ENCODE peak calls at places on chromosomes 6 and 20, in four cellular contexts. One of them, this sample, is unnamed.

GRCh38 chr6:106380407-106380806 is 19.9 kb downstream of the CRYBG1 start:
- DNase-seq in bronchial epithelial cell: peak
- DNase-seq in astrocyte: no peak
- DNase-seq in thyroid gland: no peak
- DNase-seq in this sample: no peak

GRCh38 chr6:19214231-19214630 is 622.9 kb upstream of the ID4 start:
- DNase-seq in bronchial epithelial cell: no peak
- DNase-seq in astrocyte: no peak
- DNase-seq in thyroid gland: no peak
- DNase-seq in this sample: no peak

GRCh38 chr20:63699466-63700198 is 3.2 kb downstream of the TNFRSF6B start:
- DNase-seq in bronchial epithelial cell: no peak
- DNase-seq in astrocyte: no peak
- DNase-seq in thyroid gland: no peak
- DNase-seq in this sample: peak

GRCh38 chr6:44416103-44416502 is 28.6 kb downstream of the CDC5L start:
- DNase-seq in bronchial epithelial cell: peak
- DNase-seq in astrocyte: peak
- DNase-seq in thyroid gland: no peak
- DNase-seq in this sample: peak

GRCh38 chr6:79586548-79586947 is 44.6 kb upstream of the SH3BGRL2 start:
- DNase-seq in bronchial epithelial cell: peak
- DNase-seq in astrocyte: no peak
- DNase-seq in thyroid gland: no peak
- DNase-seq in this sample: peak

GRCh38 chr6:163443985-163444553 is 29.6 kb downstream of the QKI start:
- DNase-seq in bronchial epithelial cell: no peak
- DNase-seq in astrocyte: no peak
- DNase-seq in thyroid gland: no peak
- DNase-seq in this sample: no peak

GRCh38 chr6:4649728-4650127 is 126.5 kb upstream of the CDYL start:
- DNase-seq in bronchial epithelial cell: peak
- DNase-seq in astrocyte: no peak
- DNase-seq in thyroid gland: no peak
- DNase-seq in this sample: peak

GRCh38 chr6:113128020-113128419 is 729.1 kb upstream of the MARCKS start:
- DNase-seq in bronchial epithelial cell: no peak
- DNase-seq in astrocyte: no peak
- DNase-seq in thyroid gland: no peak
- DNase-seq in this sample: no peak

GRCh38 chr6:145028144-145028818 is 707.0 kb downstream of the EPM2A start:
- DNase-seq in bronchial epithelial cell: peak
- DNase-seq in astrocyte: no peak
- DNase-seq in thyroid gland: peak
- DNase-seq in this sample: peak

GRCh38 chr6:108123946-108124345 is 41.9 kb upstream of the NR2E1 start:
- DNase-seq in bronchial epithelial cell: no peak
- DNase-seq in astrocyte: no peak
- DNase-seq in thyroid gland: no peak
- DNase-seq in this sample: no peak

GRCh38 chr6:10397756-10398438 is 17.0 kb downstream of the TFAP2A start:
- DNase-seq in bronchial epithelial cell: no peak
- DNase-seq in astrocyte: no peak
- DNase-seq in thyroid gland: no peak
- DNase-seq in this sample: no peak

GRCh38 chr20:62123450-62124118 is 1.3 kb downstream of the LSM14B start:
- DNase-seq in bronchial epithelial cell: peak
- DNase-seq in astrocyte: peak
- DNase-seq in thyroid gland: peak
- DNase-seq in this sample: no peak

GRCh38 chr6:21166754-21167153 is 426.8 kb upstream of the SOX4 start:
- DNase-seq in bronchial epithelial cell: no peak
- DNase-seq in astrocyte: no peak
- DNase-seq in thyroid gland: no peak
- DNase-seq in this sample: no peak

GRCh38 chr6:2952557-2953095 is 18.7 kb downstream of the SERPINB6 start:
- DNase-seq in bronchial epithelial cell: peak
- DNase-seq in astrocyte: peak
- DNase-seq in thyroid gland: peak
- DNase-seq in this sample: peak

GRCh38 chr6:47348316-47348863 is 38.7 kb upstream of the TNFRSF21 start:
- DNase-seq in bronchial epithelial cell: no peak
- DNase-seq in astrocyte: no peak
- DNase-seq in thyroid gland: no peak
- DNase-seq in this sample: no peak

GRCh38 chr20:16145919-16146318 is 427.3 kb downstream of the KIF16B start:
- DNase-seq in bronchial epithelial cell: no peak
- DNase-seq in astrocyte: no peak
- DNase-seq in thyroid gland: no peak
- DNase-seq in this sample: no peak
- TF ChIP-seq CTCF in bronchial epithelial cell: no peak
- TF ChIP-seq CTCF in astrocyte: no peak
- TF ChIP-seq CTCF in thyroid gland: no peak
- TF ChIP-seq CTCF in this sample: no peak

GRCh38 chr6:148005806-148006205 is 336.8 kb upstream of the SASH1 start:
- DNase-seq in bronchial epithelial cell: no peak
- DNase-seq in astrocyte: no peak
- DNase-seq in thyroid gland: no peak
- DNase-seq in this sample: no peak

GRCh38 chr6:147999001-147999540 is 343.6 kb upstream of the SASH1 start:
- DNase-seq in bronchial epithelial cell: no peak
- DNase-seq in astrocyte: no peak
- DNase-seq in thyroid gland: no peak
- DNase-seq in this sample: no peak

DNA sequence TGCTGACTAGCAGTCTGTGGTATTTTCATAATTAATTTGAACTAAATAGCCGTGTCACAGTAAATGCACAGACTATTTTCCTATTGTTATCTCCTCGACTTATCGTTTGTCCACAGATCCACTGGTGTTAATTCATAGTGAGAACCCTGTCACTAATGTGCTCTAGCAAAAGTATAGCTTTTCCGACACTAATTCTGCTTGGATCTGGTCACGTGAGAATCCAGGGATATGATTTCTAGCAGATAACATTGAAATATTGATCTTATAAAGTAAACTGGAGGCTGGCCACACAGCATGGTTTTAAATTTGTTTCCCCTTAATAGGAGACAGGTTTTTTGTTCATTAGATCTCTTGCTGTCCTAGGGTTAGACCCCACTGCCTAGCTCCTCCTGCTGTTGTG is 340.6 kb upstream of the SASH1 start:
- DNase-seq in bronchial epithelial cell: no peak
- DNase-seq in astrocyte: no peak
- DNase-seq in thyroid gland: no peak
- DNase-seq in this sample: no peak
- TF ChIP-seq CTCF in bronchial epithelial cell: no peak
- TF ChIP-seq CTCF in astrocyte: no peak
- TF ChIP-seq CTCF in thyroid gland: no peak
- TF ChIP-seq CTCF in this sample: no peak

GRCh38 chr20:25507385-25508082 is 77.8 kb downstream of the NINL start:
- DNase-seq in bronchial epithelial cell: no peak
- DNase-seq in astrocyte: no peak
- DNase-seq in thyroid gland: no peak
- DNase-seq in this sample: no peak
- TF ChIP-seq CTCF in bronchial epithelial cell: no peak
- TF ChIP-seq CTCF in astrocyte: no peak
- TF ChIP-seq CTCF in thyroid gland: no peak
- TF ChIP-seq CTCF in this sample: no peak

DNA sequence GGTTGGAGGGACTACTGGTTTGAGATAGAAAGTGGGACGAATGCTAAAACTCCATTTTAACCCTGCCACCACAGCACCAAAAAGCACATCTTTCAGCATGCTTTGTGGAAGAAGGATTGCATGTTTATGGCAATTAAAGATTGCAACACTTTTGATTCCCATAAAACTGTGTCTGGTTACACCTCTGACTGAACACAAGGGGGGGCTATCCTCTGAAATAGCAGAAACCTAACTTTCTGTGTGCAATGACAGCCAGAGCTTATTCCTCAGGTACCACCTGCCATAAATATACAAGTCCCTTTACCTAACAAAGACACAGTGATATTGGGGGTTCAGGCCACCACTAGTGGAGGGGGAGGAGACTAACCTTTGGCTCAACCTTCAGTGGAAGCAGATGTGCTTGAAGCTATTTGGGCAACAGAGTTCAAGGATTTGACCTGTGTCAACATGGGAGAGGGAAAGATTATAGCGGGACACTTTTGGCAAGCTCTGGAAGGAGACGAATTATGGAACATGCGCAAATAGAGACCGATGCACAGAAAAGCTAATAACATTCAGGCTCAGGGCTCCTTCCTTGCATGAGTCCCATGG is 9.6 kb upstream of the PLG start:
- DNase-seq in bronchial epithelial cell: no peak
- DNase-seq in astrocyte: no peak
- DNase-seq in thyroid gland: no peak
- DNase-seq in this sample: peak
- TF ChIP-seq CTCF in bronchial epithelial cell: peak
- TF ChIP-seq CTCF in astrocyte: no peak
- TF ChIP-seq CTCF in thyroid gland: no peak
- TF ChIP-seq CTCF in this sample: peak

GRCh38 chr6:15337584-15337981 is 91.7 kb downstream of the JARID2 start:
- DNase-seq in bronchial epithelial cell: no peak
- DNase-seq in astrocyte: no peak
- DNase-seq in thyroid gland: no peak
- DNase-seq in this sample: no peak

GRCh38 chr6:15332441-15332840 is 86.6 kb downstream of the JARID2 start:
- DNase-seq in bronchial epithelial cell: no peak
- DNase-seq in astrocyte: no peak
- DNase-seq in thyroid gland: no peak
- DNase-seq in this sample: no peak

GRCh38 chr6:15335916-15336315 is 90.0 kb downstream of the JARID2 start:
- DNase-seq in bronchial epithelial cell: no peak
- DNase-seq in astrocyte: no peak
- DNase-seq in thyroid gland: no peak
- DNase-seq in this sample: no peak

GRCh38 chr6:15336905-15337583 is 91.2 kb downstream of the JARID2 start:
- DNase-seq in bronchial epithelial cell: no peak
- DNase-seq in astrocyte: no peak
- DNase-seq in thyroid gland: no peak
- DNase-seq in this sample: no peak

DNA sequence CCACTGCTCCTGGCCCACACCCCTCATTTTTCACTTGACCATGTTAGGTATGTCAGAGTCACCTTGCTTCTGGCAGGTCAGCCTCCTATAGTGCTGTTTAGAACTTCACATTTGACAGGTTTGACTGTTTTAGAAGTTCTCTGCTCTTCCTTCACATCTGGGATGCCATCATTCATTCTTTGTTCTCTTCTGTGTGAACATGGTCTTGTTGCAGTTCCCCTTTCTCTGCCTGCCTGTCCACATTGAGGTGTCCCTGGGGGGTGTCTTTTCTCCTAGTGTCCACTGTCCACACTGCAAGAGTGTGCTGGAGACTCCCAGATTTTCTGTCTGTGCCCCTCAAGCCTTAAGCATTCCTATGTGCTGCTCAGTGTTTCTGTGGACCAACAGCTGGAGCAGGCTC is 89.5 kb downstream of the JARID2 start:
- DNase-seq in bronchial epithelial cell: no peak
- DNase-seq in astrocyte: no peak
- DNase-seq in thyroid gland: no peak
- DNase-seq in this sample: no peak
- TF ChIP-seq CTCF in bronchial epithelial cell: no peak
- TF ChIP-seq CTCF in astrocyte: no peak
- TF ChIP-seq CTCF in thyroid gland: no peak
- TF ChIP-seq CTCF in this sample: no peak

GRCh38 chr6:29792123-29793035 is 35.2 kb upstream of the HLA-G start:
- DNase-seq in bronchial epithelial cell: no peak
- DNase-seq in astrocyte: no peak
- DNase-seq in thyroid gland: peak
- DNase-seq in this sample: peak
- TF ChIP-seq CTCF in bronchial epithelial cell: peak
- TF ChIP-seq CTCF in astrocyte: no peak
- TF ChIP-seq CTCF in thyroid gland: peak
- TF ChIP-seq CTCF in this sample: peak

DNA sequence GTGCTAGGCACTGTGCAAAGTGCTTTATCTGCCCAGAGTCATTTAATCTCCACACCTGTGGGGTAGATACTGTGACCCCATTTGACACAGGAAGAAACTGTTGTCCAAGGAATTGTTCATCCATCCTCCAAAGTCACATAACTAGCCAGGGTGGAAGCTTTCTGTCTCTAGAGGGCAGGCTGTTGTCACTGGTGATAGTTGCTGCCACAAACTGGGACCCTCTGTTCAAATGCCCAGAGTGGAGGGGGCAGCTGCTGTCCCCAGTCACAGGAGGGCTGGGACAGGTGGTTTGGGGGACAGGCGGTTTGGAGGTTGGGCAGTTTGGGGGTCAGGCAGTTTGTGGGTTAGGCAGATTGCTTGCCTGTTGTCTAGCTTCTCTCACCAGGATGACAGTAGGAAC is 16.1 kb upstream of the TMEM242 start:
- DNase-seq in bronchial epithelial cell: no peak
- DNase-seq in astrocyte: no peak
- DNase-seq in thyroid gland: no peak
- DNase-seq in this sample: peak
- TF ChIP-seq CTCF in bronchial epithelial cell: no peak
- TF ChIP-seq CTCF in astrocyte: no peak
- TF ChIP-seq CTCF in thyroid gland: no peak
- TF ChIP-seq CTCF in this sample: no peak

GRCh38 chr6:190596-191395 is 101.5 kb upstream of the DUSP22 start:
- DNase-seq in bronchial epithelial cell: peak
- DNase-seq in astrocyte: no peak
- DNase-seq in thyroid gland: no peak
- DNase-seq in this sample: peak
- TF ChIP-seq CTCF in bronchial epithelial cell: peak
- TF ChIP-seq CTCF in astrocyte: no peak
- TF ChIP-seq CTCF in thyroid gland: no peak
- TF ChIP-seq CTCF in this sample: no peak

GRCh38 chr20:57435498-57436222 is 44.5 kb downstream of the RBM38 start:
- DNase-seq in bronchial epithelial cell: peak
- DNase-seq in astrocyte: peak
- DNase-seq in thyroid gland: peak
- DNase-seq in this sample: peak
- TF ChIP-seq CTCF in bronchial epithelial cell: peak
- TF ChIP-seq CTCF in astrocyte: no peak
- TF ChIP-seq CTCF in thyroid gland: no peak
- TF ChIP-seq CTCF in this sample: no peak

GRCh38 chr20:32661820-32662528 is 11.8 kb downstream of the C20orf203 start:
- DNase-seq in bronchial epithelial cell: no peak
- DNase-seq in astrocyte: no peak
- DNase-seq in thyroid gland: no peak
- DNase-seq in this sample: no peak
- TF ChIP-seq CTCF in bronchial epithelial cell: no peak
- TF ChIP-seq CTCF in astrocyte: peak
- TF ChIP-seq CTCF in thyroid gland: no peak
- TF ChIP-seq CTCF in this sample: no peak